ENCODE peak calls at places on chromosomes 2 and 18, in seven cellular contexts. C is HAP-1, H is aorta, K is hepatocyte, S is osteoblast, Q is cardiac muscle cell, G is adipocyte. Y is an unnamed sample. For H3K4me1 and H3K36me3, the result is how much of the 10 kb centered on the place peaks cover.

GRCh38 chr2:162537651-162538050 is 193.7 kb downstream of the GCA start:
- DNase-seq in H (no peak), S (no peak), K (no peak), C (no peak), Q (no peak), G (no peak), Y (no peak)

GRCh38 chr2:54336136-54336976 is 80.3 kb upstream of the TSPYL6 start:
- DNase-seq in Q (no peak), H (no peak), S (peak), G (peak), C (no peak), K (no peak), Y (no peak)

GRCh38 chr2:124476291-124476690 is 451.2 kb downstream of the CNTNAP5 start:
- DNase-seq in K (peak), G (no peak), H (no peak), S (no peak), C (no peak), Q (no peak), Y (no peak)

GRCh38 chr2:236706288-236706687 is 136.7 kb downstream of the ACKR3 start:
- DNase-seq in Q (no peak), H (no peak), G (no peak), K (no peak), S (no peak), C (no peak), Y (no peak)

GRCh38 chr2:154189963-154190362 is 318.2 kb downstream of the GALNT13 start:
- DNase-seq in C (no peak), Q (no peak), K (no peak), G (no peak), S (peak), H (no peak), Y (no peak)

GRCh38 chr2:216849987-216850386 is 9.9 kb downstream of the TNP1 start:
- DNase-seq in K (no peak), Q (no peak), G (no peak), S (no peak), H (no peak), C (peak), Y (peak)

GRCh38 chr2:113211226-113212105 is 37.7 kb downstream of the PSD4 start:
- DNase-seq in G (peak), C (no peak), Q (no peak), S (peak), K (no peak), H (peak), Y (no peak)

GRCh38 chr2:239600194-239600593 is 199.4 kb upstream of the HDAC4 start:
- DNase-seq in G (no peak), S (no peak), C (no peak), Q (no peak), K (no peak), H (peak), Y (no peak)

GRCh38 chr2:3953117-3953516 is 249.7 kb downstream of the DCDC2C start:
- DNase-seq in K (no peak), S (no peak), Q (no peak), H (no peak), G (no peak), C (no peak), Y (no peak)

GRCh38 chr2:64910972-64911433 is 78.2 kb upstream of the SLC1A4 start:
- DNase-seq in H (no peak), G (no peak), C (no peak), S (no peak), Q (no peak), K (no peak), Y (no peak)

GRCh38 chr2:168090366-168091019 is 156.9 kb downstream of the STK39 start:
- DNase-seq in S (no peak), C (no peak), Q (no peak), G (no peak), K (no peak), H (no peak), Y (no peak)

GRCh38 chr2:170277943-170278342 is 100.0 kb downstream of the MYO3B start:
- DNase-seq in Q (no peak), C (no peak), K (no peak), S (no peak), G (no peak), H (no peak), Y (no peak)

GRCh38 chr2:95323347-95324155 is 26.4 kb downstream of the KCNIP3 start:
- DNase-seq in C (peak), H (no peak), S (peak), G (peak), Q (peak), K (peak), Y (no peak)

GRCh38 chr2:142286618-142287017 is 155.8 kb upstream of the LRP1B start:
- DNase-seq in K (peak), H (no peak), Q (peak), C (peak), G (no peak), S (no peak), Y (no peak)

GRCh38 chr2:169107645-169108044 is 38.3 kb downstream of the DHRS9 start:
- DNase-seq in G (no peak), K (no peak), C (no peak), H (no peak), Q (no peak), S (no peak), Y (peak)

GRCh38 chr2:18949871-18950597 is 360.7 kb upstream of the NT5C1B start:
- DNase-seq in C (no peak), H (no peak), S (peak), G (peak), K (peak), Q (no peak), Y (no peak)

GRCh38 chr2:66198873-66199272 is 236.1 kb upstream of the MEIS1 start:
- DNase-seq in K (no peak), G (no peak), Q (no peak), S (no peak), C (no peak), H (no peak), Y (no peak)

GRCh38 chr2:55419236-55419513 is 481 bp downstream of the CCDC88A start:
- DNase-seq in H (no peak), G (peak), Q (no peak), K (no peak), C (peak), S (no peak), Y (peak)

GRCh38 chr2:108444941-108445840 is 3.8 kb upstream of the GCC2 start:
- DNase-seq in K (no peak), Q (no peak), H (no peak), S (no peak), G (peak), C (peak), Y (no peak)

GRCh38 chr18:37889963-37890362 is 324.4 kb upstream of the CELF4 start:
- DNase-seq in S (no peak), Q (no peak), K (no peak), G (no peak), H (no peak), C (no peak), Y (no peak)

GRCh38 chr2:233793465-233794127 is 15.5 kb downstream of the MROH2A start:
- DNase-seq in H (no peak), G (no peak), K (no peak), C (no peak), S (peak), Q (no peak), Y (no peak)

GRCh38 chr2:108492364-108492763 is 41.9 kb upstream of the LIMS1 start:
- DNase-seq in Q (no peak), H (no peak), G (peak), C (no peak), S (peak), K (peak), Y (no peak)

GRCh38 chr18:8763611-8764010 is 58.3 kb downstream of the MTCL1 start:
- DNase-seq in S (no peak), H (no peak), G (no peak), Q (no peak), K (no peak), C (no peak), Y (no peak)

GRCh38 chr2:132652501-132652900 is 17.5 kb downstream of the LYPD1 start:
- DNase-seq in S (no peak), G (no peak), H (no peak), C (no peak), Q (no peak), K (no peak), Y (no peak)

GRCh38 chr2:28606986-28607441 is 111.2 kb downstream of the PLB1 start:
- DNase-seq in G (peak), S (no peak), H (peak), Q (peak), C (peak), K (peak), Y (no peak)

GRCh38 chr2:215370116-215370965 is 58.5 kb downstream of the ATIC start:
- DNase-seq in K (no peak), H (no peak), S (no peak), Q (no peak), C (no peak), G (no peak), Y (no peak)

GRCh38 chr18:39497819-39498218 is 1932.2 kb upstream of the CELF4 start:
- DNase-seq in C (no peak), G (no peak), Q (no peak), H (no peak), S (no peak), K (no peak), Y (no peak)

GRCh38 chr18:48934400-48934707 is 16.4 kb downstream of the SMAD7 start:
- DNase-seq in Q (no peak), C (no peak), S (no peak), H (no peak), G (no peak), K (no peak), Y (no peak)

GRCh38 chr18:35938158-35938557 is 34.3 kb upstream of the RMP24 start:
- DNase-seq in S (no peak), C (no peak), Q (no peak), H (no peak), G (peak), K (no peak), Y (no peak)

GRCh38 chr18:10378688-10379465 is 75.6 kb upstream of the APCDD1 start:
- DNase-seq in C (no peak), Q (no peak), G (peak), S (peak), K (no peak), H (no peak), Y (no peak)

GRCh38 chr2:214410918-214411554 is at the start of gene VWC2L:
- DNase-seq in G (peak), K (peak), H (peak), Q (peak), S (peak), C (peak), Y (no peak)

GRCh38 chr2:233705911-233706506 is 6.7 kb upstream of the UGT1A5 start:
- DNase-seq in G (peak), Q (no peak), C (no peak), K (no peak), S (no peak), H (no peak), Y (no peak)

GRCh38 chr2:32688511-32688910 is 60.7 kb downstream of the TTC27 start:
- DNase-seq in S (no peak), G (peak), C (no peak), Q (no peak), K (no peak), H (no peak), Y (no peak)

GRCh38 chr18:31101148-31102019 is 837 bp downstream of the DSC2 start:
- DNase-seq in K (peak), S (peak), Q (peak), H (peak), C (peak), G (no peak), Y (no peak)

GRCh38 chr2:120771556-120772208 is 36.0 kb downstream of the GLI2 start:
- DNase-seq in Q (no peak), C (no peak), K (peak), H (peak), S (peak), G (peak), Y (no peak)

GRCh38 chr2:37365669-37366068 is 21.2 kb downstream of the QPCT start:
- DNase-seq in C (no peak), K (no peak), Q (no peak), S (peak), G (no peak), H (no peak), Y (no peak)

GRCh38 chr2:46376586-46377286 is 79.5 kb downstream of the EPAS1 start:
- DNase-seq in Q (no peak), S (peak), G (no peak), K (no peak), C (no peak), H (no peak), Y (no peak)

GRCh38 chr2:37417321-37417720 is 72.9 kb downstream of the QPCT start:
- DNase-seq in S (peak), C (no peak), H (no peak), G (peak), K (peak), Q (no peak), Y (no peak)

GRCh38 chr2:154706660-154707059 is 8.2 kb downstream of the KCNJ3 start:
- DNase-seq in G (no peak), H (no peak), Q (no peak), K (no peak), C (no peak), S (no peak), Y (no peak)

GRCh38 chr2:73986085-73986680 is 1.5 kb downstream of the TET3 start:
- DNase-seq in Q (no peak), S (no peak), G (no peak), H (no peak), C (no peak), K (no peak), Y (peak)
- H3K4me1 ChIP-seq in Q (under half), S (under half), G (under half), H (under half), C (under half), K (half or more), Y (half or more)

GRCh38 chr2:40352321-40353099 is 99.4 kb downstream of the SLC8A1 start:
- DNase-seq in S (no peak), C (no peak), G (peak), K (no peak), H (no peak), Q (no peak), Y (no peak)
- H3K4me3 ChIP-seq in S (no peak), C (no peak), G (peak), K (no peak), H (no peak), Q (no peak), Y (no peak)

GRCh38 chr18:55427951-55428350 is 160.0 kb downstream of the TCF4 start:
- DNase-seq in Q (no peak), G (no peak), C (no peak), H (no peak), S (no peak), K (no peak), Y (no peak)
- H3K36me3 ChIP-seq in Q (under half), G (under half), C (under half), H (under half), S (under half), K (under half), Y (under half)

DNA sequence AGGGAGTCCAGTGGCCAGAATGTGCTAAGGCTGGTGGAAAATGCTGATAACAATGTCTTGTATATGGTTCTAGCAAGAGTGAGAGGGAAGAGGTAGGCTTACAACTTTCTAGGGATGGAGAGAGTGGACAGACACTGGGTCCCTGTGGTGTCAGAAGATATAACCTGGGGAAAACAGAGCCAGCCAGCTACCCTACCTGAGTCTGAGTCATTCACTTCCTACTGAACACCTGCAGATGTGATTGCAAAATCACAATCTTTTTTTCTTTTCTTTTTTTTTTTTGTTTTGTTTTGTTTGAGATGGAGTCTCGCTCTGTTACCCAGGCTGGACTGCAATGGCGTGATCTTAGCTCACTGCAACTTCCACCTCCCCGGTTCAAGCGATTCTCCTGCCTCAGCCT is 7.3 kb downstream of the TET3 start:
- DNase-seq in G (no peak), H (no peak), Q (no peak), S (no peak), C (no peak), K (no peak), Y (no peak)
- H3K4me1 ChIP-seq in G (under half), H (under half), Q (under half), S (under half), C (under half), K (under half), Y (half or more)

DNA sequence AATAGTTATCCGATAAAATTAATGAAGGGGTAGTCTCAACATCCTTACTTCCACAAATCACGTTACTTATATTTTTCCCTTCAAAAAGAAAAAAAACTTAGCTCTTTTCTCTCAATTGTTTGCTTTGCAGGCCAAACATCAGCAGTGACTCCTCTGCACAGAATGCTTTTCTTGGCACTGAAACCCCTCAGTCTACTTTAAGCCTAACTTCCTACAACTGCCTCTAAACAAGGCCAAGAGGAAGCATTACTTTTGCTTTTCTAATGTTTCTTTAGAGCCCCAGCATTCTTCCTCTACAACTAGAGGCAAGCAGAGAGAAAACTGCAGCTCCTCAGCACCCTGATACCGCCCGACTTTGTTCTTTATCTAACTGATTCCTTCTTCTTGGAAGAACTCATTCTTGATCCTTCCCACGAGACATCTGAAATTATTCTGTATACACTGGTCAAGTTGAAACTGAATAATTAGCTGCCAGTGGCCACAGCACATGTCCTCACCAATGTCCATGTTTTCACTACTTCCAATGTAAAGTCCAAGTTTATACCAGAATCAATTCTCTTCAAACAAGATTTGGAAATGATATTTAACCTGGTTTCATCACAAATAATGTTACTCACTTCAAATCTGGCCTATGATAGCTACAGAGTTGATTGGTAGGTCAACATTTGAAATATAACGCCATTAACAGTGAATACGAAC is 55.3 kb downstream of the DTNB start:
- DNase-seq in K (peak), H (no peak), C (no peak), S (peak), G (peak), Q (no peak), Y (no peak)
- H3K4me3 ChIP-seq in K (no peak), H (no peak), C (no peak), S (peak), G (peak), Q (no peak), Y (no peak)